ENCODE peak calls at places on chromosome 17, in nine cellular contexts. Y, M, G, H, K, S, J, B and E are unnamed samples.

GRCh38 chr17:30840775-30841174 is 9.0 kb downstream of the ATAD5 start:
- ATAC-seq in Y (peak), M (peak), G (no peak), H (no peak), K (no peak), S (no peak), J (no peak), B (no peak), E (no peak)

GRCh38 chr17:78804777-78805176 is 22.7 kb upstream of the CYTH1 start:
- ATAC-seq in Y (no peak), M (no peak), G (no peak), H (no peak), K (no peak), S (peak), J (peak), B (peak), E (peak)

GRCh38 chr17:76678330-76678729 is 32.4 kb downstream of the MXRA7 start:
- ATAC-seq in Y (no peak), M (peak), G (no peak), H (no peak), K (peak), S (no peak), J (peak), B (peak), E (peak)

GRCh38 chr17:4605826-4606225 is 21.5 kb downstream of the SMTNL2 start:
- ATAC-seq in Y (peak), M (no peak), G (peak), H (no peak), K (no peak), S (peak), J (no peak), B (peak), E (no peak)

GRCh38 chr17:65730711-65731169 is 169.3 kb upstream of the AXIN2 start:
- ATAC-seq in Y (no peak), M (no peak), G (peak), H (no peak), K (no peak), S (peak), J (no peak), B (no peak), E (no peak)

GRCh38 chr17:1134634-1135324 is 45.0 kb downstream of the ABR start:
- ATAC-seq in Y (no peak), M (no peak), G (peak), H (peak), K (no peak), S (peak), J (no peak), B (no peak), E (no peak)

GRCh38 chr17:51427259-51428255 is 167.2 kb downstream of the UTP18 start:
- ATAC-seq in Y (peak), M (peak), G (no peak), H (no peak), K (peak), S (no peak), J (peak), B (peak), E (peak)

GRCh38 chr17:39702901-39703893 is 3.3 kb downstream of the ERBB2 start:
- ATAC-seq in Y (peak), M (no peak), G (no peak), H (no peak), K (peak), S (peak), J (no peak), B (peak), E (no peak)

GRCh38 chr17:61452301-61453290 is at the start of gene TBX4:
- ATAC-seq in Y (no peak), M (peak), G (peak), H (peak), K (no peak), S (no peak), J (peak), B (no peak), E (no peak)

GRCh38 chr17:1002771-1003555 is 6.0 kb downstream of the TIMM22 start:
- ATAC-seq in Y (no peak), M (no peak), G (peak), H (no peak), K (no peak), S (peak), J (no peak), B (no peak), E (peak)

GRCh38 chr17:81722184-81723120 is 10.4 kb downstream of the SLC25A10 start:
- ATAC-seq in Y (no peak), M (no peak), G (peak), H (peak), K (peak), S (peak), J (no peak), B (no peak), E (no peak)

GRCh38 chr17:76419576-76420245 is 33.2 kb downstream of the UBE2O start:
- ATAC-seq in Y (no peak), M (no peak), G (peak), H (no peak), K (no peak), S (peak), J (no peak), B (no peak), E (no peak)

GRCh38 chr17:9917131-9917530 is 12.1 kb upstream of the RCVRN start:
- ATAC-seq in Y (no peak), M (no peak), G (no peak), H (no peak), K (no peak), S (no peak), J (no peak), B (no peak), E (no peak)